ENCODE peak calls at places on chromosomes 13 and 19, in four cellular contexts. One of them, this sample, is unnamed.

GRCh38 chr13:56924401-56924800 is 216.3 kb upstream of the PRR20A start:
- DNase-seq in AG10803: no peak
- DNase-seq in right atrium auricular region: no peak
- DNase-seq in choroid plexus epithelial cell: no peak
- DNase-seq in this sample: peak

GRCh38 chr19:57338798-57339378 is 12.2 kb upstream of the ZNF304 start:
- DNase-seq in right atrium auricular region: no peak
- DNase-seq in AG10803: no peak
- DNase-seq in choroid plexus epithelial cell: peak
- DNase-seq in this sample: no peak

GRCh38 chr19:383922-384800 is 24.8 kb downstream of the C2CD4C start:
- DNase-seq in right atrium auricular region: no peak
- DNase-seq in AG10803: no peak
- DNase-seq in choroid plexus epithelial cell: peak
- DNase-seq in this sample: no peak

GRCh38 chr19:42291437-42291815 is 10.5 kb upstream of the PRR19 start:
- DNase-seq in choroid plexus epithelial cell: no peak
- DNase-seq in AG10803: no peak
- DNase-seq in right atrium auricular region: no peak
- DNase-seq in this sample: no peak

GRCh38 chr13:113457510-113457909 is 4.2 kb upstream of the ADPRHL1 start:
- DNase-seq in right atrium auricular region: no peak
- DNase-seq in choroid plexus epithelial cell: peak
- DNase-seq in AG10803: no peak
- DNase-seq in this sample: no peak

GRCh38 chr13:41785402-41786142 is 175.3 kb downstream of the VWA8 start:
- DNase-seq in right atrium auricular region: no peak
- DNase-seq in choroid plexus epithelial cell: no peak
- DNase-seq in AG10803: no peak
- DNase-seq in this sample: no peak

GRCh38 chr19:38395381-38396127 is 7.1 kb downstream of the SPRED3 start:
- DNase-seq in choroid plexus epithelial cell: no peak
- DNase-seq in AG10803: no peak
- DNase-seq in right atrium auricular region: no peak
- DNase-seq in this sample: no peak

GRCh38 chr13:69579351-69579750 is 528.3 kb upstream of the ATXN8OS start:
- DNase-seq in right atrium auricular region: no peak
- DNase-seq in choroid plexus epithelial cell: no peak
- DNase-seq in AG10803: no peak
- DNase-seq in this sample: peak

GRCh38 chr13:59728896-59729545 is 434.7 kb downstream of the DIAPH3 start:
- DNase-seq in right atrium auricular region: no peak
- DNase-seq in choroid plexus epithelial cell: no peak
- DNase-seq in AG10803: no peak
- DNase-seq in this sample: no peak

GRCh38 chr19:46959962-46960556 is 59.6 kb upstream of the NPAS1 start:
- DNase-seq in right atrium auricular region: no peak
- DNase-seq in AG10803: no peak
- DNase-seq in choroid plexus epithelial cell: peak
- DNase-seq in this sample: no peak

GRCh38 chr19:54462713-54463530 is 656 bp downstream of the LENG9 start:
- DNase-seq in AG10803: peak
- DNase-seq in right atrium auricular region: no peak
- DNase-seq in choroid plexus epithelial cell: peak
- DNase-seq in this sample: peak

GRCh38 chr13:109355129-109355528 is 431.3 kb downstream of the IRS2 start:
- DNase-seq in right atrium auricular region: no peak
- DNase-seq in AG10803: no peak
- DNase-seq in choroid plexus epithelial cell: no peak
- DNase-seq in this sample: no peak

GRCh38 chr13:109361562-109361961 is 424.8 kb downstream of the IRS2 start:
- DNase-seq in choroid plexus epithelial cell: no peak
- DNase-seq in AG10803: no peak
- DNase-seq in right atrium auricular region: no peak
- DNase-seq in this sample: no peak

GRCh38 chr13:109351236-109351635 is 435.1 kb downstream of the IRS2 start:
- DNase-seq in right atrium auricular region: no peak
- DNase-seq in choroid plexus epithelial cell: no peak
- DNase-seq in AG10803: no peak
- DNase-seq in this sample: no peak

GRCh38 chr13:109357751-109358150 is 428.6 kb downstream of the IRS2 start:
- DNase-seq in right atrium auricular region: no peak
- DNase-seq in choroid plexus epithelial cell: peak
- DNase-seq in AG10803: peak
- DNase-seq in this sample: peak

GRCh38 chr13:109355875-109356428 is 430.4 kb downstream of the IRS2 start:
- DNase-seq in AG10803: no peak
- DNase-seq in right atrium auricular region: no peak
- DNase-seq in choroid plexus epithelial cell: no peak
- DNase-seq in this sample: no peak
- H3K4me3 ChIP-seq in AG10803: no peak
- H3K4me3 ChIP-seq in right atrium auricular region: no peak
- H3K4me3 ChIP-seq in choroid plexus epithelial cell: no peak
- H3K4me3 ChIP-seq in this sample: no peak

GRCh38 chr19:33024398-33024797 is 40.3 kb downstream of the RHPN2 start:
- DNase-seq in right atrium auricular region: no peak
- DNase-seq in AG10803: no peak
- DNase-seq in choroid plexus epithelial cell: no peak
- DNase-seq in this sample: no peak

GRCh38 chr19:33022472-33023116 is 42.1 kb downstream of the RHPN2 start:
- DNase-seq in right atrium auricular region: no peak
- DNase-seq in AG10803: no peak
- DNase-seq in choroid plexus epithelial cell: peak
- DNase-seq in this sample: no peak
- TF ChIP-seq CTCF in right atrium auricular region: no peak
- TF ChIP-seq CTCF in AG10803: no peak
- TF ChIP-seq CTCF in choroid plexus epithelial cell: peak
- TF ChIP-seq CTCF in this sample: no peak

DNA sequence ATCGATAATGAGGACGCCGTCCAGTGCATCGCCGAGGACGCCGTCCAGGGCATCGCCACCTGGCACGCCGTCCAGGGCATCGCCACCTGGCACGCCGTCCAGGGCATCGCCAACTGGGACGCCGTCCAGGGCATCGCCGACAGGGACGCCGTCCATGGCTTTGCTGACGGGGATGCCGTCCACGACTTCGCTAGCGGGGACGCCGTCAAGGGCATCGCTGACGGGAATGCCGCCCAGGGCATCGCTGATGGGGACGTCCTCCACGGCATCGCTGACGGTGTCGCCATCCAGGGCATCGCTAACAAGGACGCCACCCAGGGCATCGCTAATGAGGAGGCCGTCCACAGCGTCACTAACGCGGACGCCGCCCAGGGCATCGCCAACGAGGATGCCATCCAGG is 946.5 kb downstream of the TUBA3C start:
- DNase-seq in choroid plexus epithelial cell: no peak
- DNase-seq in AG10803: no peak
- DNase-seq in right atrium auricular region: no peak
- DNase-seq in this sample: no peak
- H3K4me3 ChIP-seq in choroid plexus epithelial cell: no peak
- H3K4me3 ChIP-seq in AG10803: no peak
- H3K4me3 ChIP-seq in right atrium auricular region: no peak
- H3K4me3 ChIP-seq in this sample: no peak

GRCh38 chr13:46908511-46908910 is 11.7 kb upstream of the HTR2A start:
- DNase-seq in AG10803: peak
- DNase-seq in choroid plexus epithelial cell: peak
- DNase-seq in right atrium auricular region: no peak
- DNase-seq in this sample: no peak

GRCh38 chr13:46903748-46904147 is 6.9 kb upstream of the HTR2A start:
- DNase-seq in right atrium auricular region: no peak
- DNase-seq in AG10803: peak
- DNase-seq in choroid plexus epithelial cell: peak
- DNase-seq in this sample: no peak

GRCh38 chr13:46901721-46902120 is 4.9 kb upstream of the HTR2A start:
- DNase-seq in AG10803: no peak
- DNase-seq in right atrium auricular region: no peak
- DNase-seq in choroid plexus epithelial cell: no peak
- DNase-seq in this sample: no peak

GRCh38 chr13:46906440-46906839 is 9.6 kb upstream of the HTR2A start:
- DNase-seq in choroid plexus epithelial cell: no peak
- DNase-seq in AG10803: no peak
- DNase-seq in right atrium auricular region: no peak
- DNase-seq in this sample: peak

GRCh38 chr13:46905249-46905648 is 8.4 kb upstream of the HTR2A start:
- DNase-seq in right atrium auricular region: no peak
- DNase-seq in choroid plexus epithelial cell: peak
- DNase-seq in AG10803: peak
- DNase-seq in this sample: peak
- TF ChIP-seq CTCF in right atrium auricular region: no peak
- TF ChIP-seq CTCF in choroid plexus epithelial cell: peak
- TF ChIP-seq CTCF in AG10803: peak
- TF ChIP-seq CTCF in this sample: no peak